ENCODE peak calls at places on chromosomes 1 and 21, in four cellular contexts. R is K562, Y is HepG2, K is GM12878. X is an unnamed sample. For H3K79me2, the result is how much of the 10 kb centered on the place peaks cover.

GRCh38 chr1:29166291-29166878 is 15.3 kb downstream of the SRSF4 start:
- DNase-seq in K (no peak), R (no peak), Y (peak), X (no peak)

GRCh38 chr1:113946668-113947387 is 17.7 kb downstream of the HIPK1 start:
- DNase-seq in Y (peak), K (no peak), R (peak), X (no peak)

GRCh38 chr21:41706678-41707077 is 60.2 kb downstream of the RIPK4 start:
- DNase-seq in R (peak), Y (peak), K (no peak), X (no peak)

GRCh38 chr1:8660455-8660854 is 157.0 kb downstream of the RERE start:
- DNase-seq in Y (no peak), K (no peak), R (peak), X (peak)

GRCh38 chr1:17746920-17747319 is 8.2 kb upstream of the ACTL8 start:
- DNase-seq in R (no peak), K (no peak), Y (no peak), X (no peak)

GRCh38 chr1:16625497-16626408 is 12.4 kb upstream of the NBPF1 start:
- DNase-seq in K (no peak), R (no peak), Y (no peak), X (peak)

GRCh38 chr1:226371049-226371694 is 36.7 kb downstream of the PARP1 start:
- DNase-seq in K (no peak), Y (no peak), R (no peak), X (no peak)

GRCh38 chr1:205965039-205965630 is 21.9 kb upstream of the SLC26A9 start:
- DNase-seq in R (no peak), Y (no peak), K (no peak), X (no peak)

GRCh38 chr1:245288796-245289195 is 134.0 kb downstream of the KIF26B start:
- DNase-seq in Y (no peak), R (no peak), K (no peak), X (no peak)

GRCh38 chr1:227935826-227936225 is 11.9 kb downstream of the WNT9A start:
- DNase-seq in R (no peak), Y (no peak), K (no peak), X (no peak)

GRCh38 chr1:37872692-37873091 is 13.3 kb upstream of the MTF1 start:
- DNase-seq in R (no peak), Y (no peak), K (no peak), X (no peak)

GRCh38 chr1:203638076-203638475 is 11.4 kb downstream of the ATP2B4 start:
- DNase-seq in K (no peak), Y (no peak), R (no peak), X (no peak)

GRCh38 chr1:109370712-109371270 is 26.9 kb downstream of the SORT1 start:
- DNase-seq in R (peak), K (no peak), Y (peak), X (no peak)

GRCh38 chr1:121522061-121522759 is 337.4 kb downstream of the SRGAP2C start:
- DNase-seq in K (no peak), Y (peak), R (no peak), X (no peak)

GRCh38 chr1:231376875-231377549 is 38.9 kb downstream of the SPRTN start:
- DNase-seq in Y (no peak), R (no peak), K (no peak), X (no peak)

DNA sequence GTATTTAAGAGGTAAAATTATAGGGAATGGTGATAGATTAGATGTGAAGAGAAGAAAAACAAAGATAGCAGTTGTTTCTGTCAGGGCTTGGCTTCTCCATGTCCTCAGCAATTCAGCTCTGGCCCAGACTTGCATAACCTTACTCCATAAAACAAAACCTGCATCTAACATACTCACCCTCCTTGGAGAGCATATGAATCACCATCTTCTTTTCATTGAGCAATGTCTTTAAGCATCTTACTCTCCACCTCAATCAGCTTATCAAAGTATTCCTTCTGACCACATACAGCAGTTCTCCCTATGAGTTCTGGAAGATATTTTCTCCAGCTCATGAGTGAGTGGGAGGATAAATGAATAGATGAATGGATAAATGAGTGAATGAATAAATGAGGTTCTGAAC is 49.0 kb downstream of the RAB3B start:
- DNase-seq in K (no peak), R (no peak), Y (no peak), X (no peak)
- TF ChIP-seq NFIC in K (no peak), R (no peak), Y (no peak), X (no peak)

GRCh38 chr1:63622847-63623566 is 29.8 kb downstream of the PGM1 start:
- DNase-seq in R (no peak), Y (no peak), K (peak), X (no peak)
- H3K79me2 ChIP-seq in R (under half), Y (half or more), K (under half), X (under half)

GRCh38 chr21:29676395-29676794 is 263.4 kb downstream of the GRIK1 start:
- DNase-seq in R (no peak), Y (no peak), K (no peak), X (no peak)
- TF ChIP-seq NFIC in R (no peak), Y (no peak), K (no peak), X (no peak)

DNA sequence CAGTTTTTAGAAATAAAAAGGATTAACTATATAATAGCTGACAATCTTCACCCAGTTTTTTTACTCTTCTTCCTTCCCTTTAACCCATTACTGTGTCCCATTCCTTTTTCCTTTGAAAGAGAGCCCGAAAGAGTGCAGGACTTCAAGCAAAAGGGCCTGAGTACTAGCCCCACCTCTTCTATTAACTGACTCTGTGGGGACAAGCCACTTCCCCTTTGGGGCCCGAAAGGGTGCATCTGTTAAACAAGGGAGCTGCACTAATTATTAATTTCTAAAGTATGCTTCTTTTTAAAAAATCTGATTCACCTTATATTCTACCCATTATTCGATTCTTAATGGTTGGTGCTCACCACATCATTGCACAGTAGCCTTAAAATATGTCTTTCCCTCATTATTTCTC is 3.3 kb downstream of the USP24 start:
- DNase-seq in R (peak), Y (no peak), K (no peak), X (no peak)
- H3K79me2 ChIP-seq in R (half or more), Y (half or more), K (half or more), X (half or more)

GRCh38 chr1:24770891-24771290 is 25.6 kb downstream of the CLIC4 start:
- DNase-seq in Y (no peak), R (no peak), K (no peak), X (no peak)
- TF ChIP-seq NFIC in Y (no peak), R (no peak), K (no peak), X (no peak)

DNA sequence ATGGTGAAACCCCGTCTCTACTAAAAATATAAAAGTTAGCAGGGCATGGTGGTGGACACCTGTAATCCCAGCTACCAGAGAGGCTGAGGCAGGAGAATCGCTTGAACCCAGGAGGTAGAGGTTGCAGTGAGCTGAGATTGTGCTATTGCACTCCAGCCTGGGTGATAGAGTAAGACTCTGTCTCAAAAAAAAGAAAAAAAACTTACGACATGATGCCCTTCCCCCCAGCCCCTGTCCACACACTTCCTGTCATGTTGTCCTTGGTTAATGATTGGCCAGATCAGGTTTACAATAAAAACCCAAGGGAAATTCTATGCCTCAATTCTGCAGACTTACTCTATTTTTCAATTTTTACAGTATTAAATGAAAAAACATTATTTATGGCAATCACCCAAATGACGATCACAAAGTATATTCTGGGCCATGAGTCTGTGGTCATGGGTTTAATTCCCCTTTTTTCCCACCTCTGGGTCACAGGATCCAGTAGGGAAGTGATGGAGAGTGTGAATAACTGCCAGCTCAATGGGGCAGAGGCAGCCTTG is 90.3 kb downstream of the BCAR3 start:
- DNase-seq in K (no peak), Y (peak), R (no peak), X (no peak)
- H3K79me2 ChIP-seq in K (under half), Y (under half), R (under half), X (half or more)

DNA sequence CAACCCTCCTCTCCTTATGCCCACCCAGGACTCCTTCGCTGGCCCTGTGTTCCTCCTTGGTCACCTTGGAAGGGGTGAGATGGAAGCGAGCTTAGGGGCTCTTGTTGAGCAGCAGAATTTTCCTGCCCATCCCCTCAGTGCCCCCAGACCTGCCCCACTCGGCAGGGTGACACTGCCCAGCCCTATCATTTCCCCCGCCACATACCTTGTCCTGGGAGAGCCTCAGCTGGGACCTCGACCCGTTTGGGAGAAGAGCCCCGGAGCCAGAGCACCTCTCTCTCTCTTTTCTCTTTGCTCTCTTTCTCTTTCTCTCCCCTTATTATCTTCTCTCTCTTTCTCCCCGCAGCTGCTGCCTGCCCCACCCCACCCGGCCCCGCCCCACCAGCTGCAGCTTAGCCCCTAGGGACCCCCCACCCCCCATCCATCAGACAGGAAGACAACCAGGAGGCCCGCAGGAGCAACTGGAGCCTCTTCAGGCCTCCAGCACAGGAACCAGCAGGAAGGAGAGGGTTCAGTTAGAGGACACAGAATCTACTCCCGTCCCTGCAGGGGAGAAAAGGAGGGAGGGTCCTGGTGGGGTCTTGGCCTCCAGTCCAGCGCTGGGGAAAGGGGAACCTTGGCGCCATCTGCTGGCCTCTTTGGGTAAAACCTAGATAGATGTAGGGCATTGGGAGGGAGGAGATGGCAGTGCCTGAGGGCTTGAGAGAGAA is 1.6 kb upstream of the FNDC5 start:
- DNase-seq in K (no peak), R (peak), Y (peak), X (peak)
- TF ChIP-seq NFIC in K (no peak), R (no peak), Y (no peak), X (no peak)